ENCODE peak calls at places on chromosomes 16 and 17, in nine cellular contexts. One of them, this sample, is unnamed.

GRCh38 chr17:74466111-74466784 is at the start of gene CD300A:
- DNase-seq in uterus: no peak
- DNase-seq in nephron progenitor cell: no peak
- DNase-seq in IMR-90: no peak
- DNase-seq in CD4-positive, CD25-positive, alpha-beta regulatory T cell: no peak
- DNase-seq in stomach: peak; percentile 54
- DNase-seq in EL: no peak
- DNase-seq in BJ: no peak
- DNase-seq in psoas muscle: peak; percentile 67
- DNase-seq in this sample: no peak

GRCh38 chr17:66123163-66123562 is 68.8 kb downstream of the CEP112 start:
- DNase-seq in uterus: no peak
- DNase-seq in nephron progenitor cell: no peak
- DNase-seq in IMR-90: peak; percentile 38
- DNase-seq in CD4-positive, CD25-positive, alpha-beta regulatory T cell: no peak
- DNase-seq in stomach: no peak
- DNase-seq in EL: peak; percentile 56
- DNase-seq in BJ: no peak
- DNase-seq in psoas muscle: no peak
- DNase-seq in this sample: no peak

GRCh38 chr17:59786536-59787319 is 79.3 kb downstream of the VMP1 start:
- DNase-seq in uterus: peak; percentile 33
- DNase-seq in nephron progenitor cell: no peak
- DNase-seq in IMR-90: peak; percentile 100
- DNase-seq in CD4-positive, CD25-positive, alpha-beta regulatory T cell: peak; percentile 99
- DNase-seq in stomach: peak; percentile 61
- DNase-seq in EL: peak; percentile 100
- DNase-seq in BJ: peak; percentile 99
- DNase-seq in psoas muscle: no peak
- DNase-seq in this sample: peak; percentile 99

GRCh38 chr17:63631626-63632025 is 9.4 kb downstream of the MAP3K3 start:
- DNase-seq in uterus: no peak
- DNase-seq in nephron progenitor cell: no peak
- DNase-seq in IMR-90: no peak
- DNase-seq in CD4-positive, CD25-positive, alpha-beta regulatory T cell: no peak
- DNase-seq in stomach: no peak
- DNase-seq in EL: no peak
- DNase-seq in BJ: no peak
- DNase-seq in psoas muscle: no peak
- DNase-seq in this sample: no peak

GRCh38 chr17:45018514-45019176 is 32.8 kb downstream of the DCAKD start:
- DNase-seq in uterus: peak; percentile 31
- DNase-seq in nephron progenitor cell: peak; percentile 39
- DNase-seq in IMR-90: peak; percentile 11
- DNase-seq in CD4-positive, CD25-positive, alpha-beta regulatory T cell: no peak
- DNase-seq in stomach: no peak
- DNase-seq in EL: peak; percentile 28
- DNase-seq in BJ: no peak
- DNase-seq in psoas muscle: no peak
- DNase-seq in this sample: no peak

GRCh38 chr17:77191266-77191665 is 50.5 kb downstream of the SEC14L1 start:
- DNase-seq in uterus: no peak
- DNase-seq in nephron progenitor cell: no peak
- DNase-seq in IMR-90: no peak
- DNase-seq in CD4-positive, CD25-positive, alpha-beta regulatory T cell: no peak
- DNase-seq in stomach: no peak
- DNase-seq in EL: no peak
- DNase-seq in BJ: no peak
- DNase-seq in psoas muscle: no peak
- DNase-seq in this sample: no peak

GRCh38 chr17:7211512-7212277 is 7.9 kb downstream of the DLG4 start:
- DNase-seq in uterus: no peak
- DNase-seq in nephron progenitor cell: no peak
- DNase-seq in IMR-90: no peak
- DNase-seq in CD4-positive, CD25-positive, alpha-beta regulatory T cell: no peak
- DNase-seq in stomach: no peak
- DNase-seq in EL: no peak
- DNase-seq in BJ: no peak
- DNase-seq in psoas muscle: peak; percentile 27
- DNase-seq in this sample: no peak

GRCh38 chr17:77503916-77504651 is 363.3 kb downstream of the SEC14L1 start:
- DNase-seq in uterus: peak; percentile 10
- DNase-seq in nephron progenitor cell: no peak
- DNase-seq in IMR-90: no peak
- DNase-seq in CD4-positive, CD25-positive, alpha-beta regulatory T cell: no peak
- DNase-seq in stomach: no peak
- DNase-seq in EL: no peak
- DNase-seq in BJ: no peak
- DNase-seq in psoas muscle: peak; percentile 40
- DNase-seq in this sample: no peak

GRCh38 chr17:80104321-80104955 is 3.1 kb downstream of the GAA start:
- DNase-seq in uterus: no peak
- DNase-seq in nephron progenitor cell: peak; percentile 37
- DNase-seq in IMR-90: no peak
- DNase-seq in CD4-positive, CD25-positive, alpha-beta regulatory T cell: no peak
- DNase-seq in stomach: no peak
- DNase-seq in EL: no peak
- DNase-seq in BJ: no peak
- DNase-seq in psoas muscle: peak; percentile 42
- DNase-seq in this sample: no peak

GRCh38 chr17:76871668-76872067 is 3.5 kb downstream of the MGAT5B start:
- DNase-seq in uterus: no peak
- DNase-seq in nephron progenitor cell: no peak
- DNase-seq in IMR-90: no peak
- DNase-seq in CD4-positive, CD25-positive, alpha-beta regulatory T cell: no peak
- DNase-seq in stomach: no peak
- DNase-seq in EL: peak; percentile 32
- DNase-seq in BJ: no peak
- DNase-seq in psoas muscle: no peak
- DNase-seq in this sample: no peak

GRCh38 chr17:4310349-4311060 is 46.7 kb upstream of the ANKFY1 start:
- DNase-seq in uterus: no peak
- DNase-seq in nephron progenitor cell: no peak
- DNase-seq in IMR-90: peak; percentile 54
- DNase-seq in CD4-positive, CD25-positive, alpha-beta regulatory T cell: no peak
- DNase-seq in stomach: peak; percentile 37
- DNase-seq in EL: no peak
- DNase-seq in BJ: no peak
- DNase-seq in psoas muscle: no peak
- DNase-seq in this sample: no peak

GRCh38 chr16:31269541-31269940 is 9.8 kb downstream of the ITGAM start:
- DNase-seq in uterus: no peak
- DNase-seq in nephron progenitor cell: no peak
- DNase-seq in IMR-90: no peak
- DNase-seq in CD4-positive, CD25-positive, alpha-beta regulatory T cell: no peak
- DNase-seq in stomach: no peak
- DNase-seq in EL: no peak
- DNase-seq in BJ: no peak
- DNase-seq in psoas muscle: no peak
- DNase-seq in this sample: no peak

GRCh38 chr17:29444589-29444988 is 54.4 kb downstream of the TAOK1 start:
- DNase-seq in uterus: no peak
- DNase-seq in nephron progenitor cell: no peak
- DNase-seq in IMR-90: peak; percentile 75
- DNase-seq in CD4-positive, CD25-positive, alpha-beta regulatory T cell: no peak
- DNase-seq in stomach: no peak
- DNase-seq in EL: peak; percentile 56
- DNase-seq in BJ: no peak
- DNase-seq in psoas muscle: no peak
- DNase-seq in this sample: peak; percentile 14

GRCh38 chr17:32882734-32883133 is 5.8 kb upstream of the MYO1D start:
- DNase-seq in uterus: no peak
- DNase-seq in nephron progenitor cell: no peak
- DNase-seq in IMR-90: peak; percentile 32
- DNase-seq in CD4-positive, CD25-positive, alpha-beta regulatory T cell: no peak
- DNase-seq in stomach: no peak
- DNase-seq in EL: peak; percentile 62
- DNase-seq in BJ: no peak
- DNase-seq in psoas muscle: no peak
- DNase-seq in this sample: no peak

GRCh38 chr16:2826591-2827480 is 3.3 kb upstream of the ZG16B start:
- DNase-seq in uterus: no peak
- DNase-seq in nephron progenitor cell: no peak
- DNase-seq in IMR-90: no peak
- DNase-seq in CD4-positive, CD25-positive, alpha-beta regulatory T cell: no peak
- DNase-seq in stomach: no peak
- DNase-seq in EL: no peak
- DNase-seq in BJ: no peak
- DNase-seq in psoas muscle: peak; percentile 21
- DNase-seq in this sample: no peak

GRCh38 chr17:77019955-77020379 is 120.8 kb upstream of the SEC14L1 start:
- DNase-seq in uterus: no peak
- DNase-seq in nephron progenitor cell: no peak
- DNase-seq in IMR-90: no peak
- DNase-seq in CD4-positive, CD25-positive, alpha-beta regulatory T cell: no peak
- DNase-seq in stomach: no peak
- DNase-seq in EL: peak; percentile 57
- DNase-seq in BJ: no peak
- DNase-seq in psoas muscle: no peak
- DNase-seq in this sample: no peak

GRCh38 chr17:7780736-7781135 is 53.3 kb upstream of the KDM6B start:
- DNase-seq in uterus: no peak
- DNase-seq in nephron progenitor cell: no peak
- DNase-seq in IMR-90: no peak
- DNase-seq in CD4-positive, CD25-positive, alpha-beta regulatory T cell: no peak
- DNase-seq in stomach: no peak
- DNase-seq in EL: no peak
- DNase-seq in BJ: no peak
- DNase-seq in psoas muscle: no peak
- DNase-seq in this sample: no peak

GRCh38 chr17:37261286-37261685 is 114.5 kb upstream of the C17orf78 start:
- DNase-seq in uterus: no peak
- DNase-seq in nephron progenitor cell: no peak
- DNase-seq in IMR-90: peak; percentile 27
- DNase-seq in CD4-positive, CD25-positive, alpha-beta regulatory T cell: no peak
- DNase-seq in stomach: no peak
- DNase-seq in EL: peak; percentile 38
- DNase-seq in BJ: no peak
- DNase-seq in psoas muscle: no peak
- DNase-seq in this sample: no peak

GRCh38 chr17:80833952-80834895 is 157.4 kb upstream of the CHMP6 start:
- DNase-seq in uterus: peak; percentile 76
- DNase-seq in nephron progenitor cell: no peak
- DNase-seq in IMR-90: peak; percentile 73
- DNase-seq in CD4-positive, CD25-positive, alpha-beta regulatory T cell: no peak
- DNase-seq in stomach: no peak
- DNase-seq in EL: peak; percentile 79
- DNase-seq in BJ: peak; percentile 58
- DNase-seq in psoas muscle: peak; percentile 80
- DNase-seq in this sample: peak; percentile 83

GRCh38 chr16:84922351-84923135 is 88.8 kb downstream of the ZDHHC7 start:
- DNase-seq in uterus: peak; percentile 81
- DNase-seq in nephron progenitor cell: no peak
- DNase-seq in IMR-90: peak; percentile 46
- DNase-seq in CD4-positive, CD25-positive, alpha-beta regulatory T cell: no peak
- DNase-seq in stomach: peak; percentile 45
- DNase-seq in EL: no peak
- DNase-seq in BJ: no peak
- DNase-seq in psoas muscle: peak; percentile 89
- DNase-seq in this sample: no peak

GRCh38 chr16:1375741-1376410 is 24.1 kb downstream of the GNPTG start:
- DNase-seq in uterus: no peak
- DNase-seq in nephron progenitor cell: no peak
- DNase-seq in IMR-90: no peak
- DNase-seq in CD4-positive, CD25-positive, alpha-beta regulatory T cell: no peak
- DNase-seq in stomach: no peak
- DNase-seq in EL: no peak
- DNase-seq in BJ: no peak
- DNase-seq in psoas muscle: no peak
- DNase-seq in this sample: no peak

GRCh38 chr16:56898847-56899246 is 33.1 kb upstream of the HERPUD1 start:
- DNase-seq in uterus: no peak
- DNase-seq in nephron progenitor cell: no peak
- DNase-seq in IMR-90: no peak
- DNase-seq in CD4-positive, CD25-positive, alpha-beta regulatory T cell: peak; percentile 37
- DNase-seq in stomach: no peak
- DNase-seq in EL: no peak
- DNase-seq in BJ: no peak
- DNase-seq in psoas muscle: no peak
- DNase-seq in this sample: no peak

GRCh38 chr17:45895304-45895968 is 1.1 kb downstream of the MAPT start:
- DNase-seq in uterus: peak; percentile 19
- DNase-seq in nephron progenitor cell: peak; percentile 46
- DNase-seq in IMR-90: no peak
- DNase-seq in CD4-positive, CD25-positive, alpha-beta regulatory T cell: peak; percentile 29
- DNase-seq in stomach: no peak
- DNase-seq in EL: peak; percentile 14
- DNase-seq in BJ: no peak
- DNase-seq in psoas muscle: peak; percentile 82
- DNase-seq in this sample: no peak

GRCh38 chr16:55021595-55022475 is 91.2 kb downstream of the IRX5 start:
- DNase-seq in uterus: no peak
- DNase-seq in nephron progenitor cell: no peak
- DNase-seq in IMR-90: no peak
- DNase-seq in CD4-positive, CD25-positive, alpha-beta regulatory T cell: no peak
- DNase-seq in stomach: no peak
- DNase-seq in EL: peak; percentile 57
- DNase-seq in BJ: no peak
- DNase-seq in psoas muscle: no peak
- DNase-seq in this sample: peak; percentile 18

GRCh38 chr17:58247511-58248363 is 9.4 kb downstream of the LPO start:
- DNase-seq in uterus: no peak
- DNase-seq in nephron progenitor cell: no peak
- DNase-seq in IMR-90: no peak
- DNase-seq in CD4-positive, CD25-positive, alpha-beta regulatory T cell: peak; percentile 12
- DNase-seq in stomach: no peak
- DNase-seq in EL: no peak
- DNase-seq in BJ: no peak
- DNase-seq in psoas muscle: no peak
- DNase-seq in this sample: no peak

GRCh38 chr17:30235386-30236296 is at the start of gene SLC6A4:
- DNase-seq in uterus: no peak
- DNase-seq in nephron progenitor cell: peak; percentile 39
- DNase-seq in IMR-90: no peak
- DNase-seq in CD4-positive, CD25-positive, alpha-beta regulatory T cell: no peak
- DNase-seq in stomach: no peak
- DNase-seq in EL: peak; percentile 26
- DNase-seq in BJ: no peak
- DNase-seq in psoas muscle: no peak
- DNase-seq in this sample: no peak

GRCh38 chr17:61381537-61381936 is 18.1 kb upstream of the TBX2 start:
- DNase-seq in uterus: no peak
- DNase-seq in nephron progenitor cell: no peak
- DNase-seq in IMR-90: no peak
- DNase-seq in CD4-positive, CD25-positive, alpha-beta regulatory T cell: no peak
- DNase-seq in stomach: no peak
- DNase-seq in EL: no peak
- DNase-seq in BJ: no peak
- DNase-seq in psoas muscle: no peak
- DNase-seq in this sample: no peak

GRCh38 chr16:116015-116414 is 22.5 kb downstream of the NPRL3 start:
- DNase-seq in uterus: no peak
- DNase-seq in nephron progenitor cell: no peak
- DNase-seq in IMR-90: no peak
- DNase-seq in CD4-positive, CD25-positive, alpha-beta regulatory T cell: no peak
- DNase-seq in stomach: no peak
- DNase-seq in EL: no peak
- DNase-seq in BJ: no peak
- DNase-seq in psoas muscle: peak; percentile 1
- DNase-seq in this sample: no peak

GRCh38 chr17:78546476-78546875 is 30.7 kb downstream of the DNAH17 start:
- DNase-seq in uterus: no peak
- DNase-seq in nephron progenitor cell: no peak
- DNase-seq in IMR-90: no peak
- DNase-seq in CD4-positive, CD25-positive, alpha-beta regulatory T cell: no peak
- DNase-seq in stomach: no peak
- DNase-seq in EL: no peak
- DNase-seq in BJ: no peak
- DNase-seq in psoas muscle: no peak
- DNase-seq in this sample: no peak

This sample was measured in GM04504.